ENCODE peak calls at places on chromosomes 3 and 15, in seven cellular contexts. V, X, C, S, Z, T and E are unnamed samples.

GRCh38 chr3:43405888-43406636 is 119.7 kb downstream of the SNRK start:
- DNase-seq in X (peak), C (no peak), Z (peak), T (no peak), S (no peak), V (no peak), E (peak)

GRCh38 chr15:93072440-93073394 is 16.3 kb downstream of the RGMA start:
- DNase-seq in X (peak), Z (peak), T (no peak), V (no peak), C (peak), S (peak), E (peak)

GRCh38 chr3:186598794-186599141 is 14.1 kb upstream of the AHSG start:
- DNase-seq in V (no peak), T (no peak), C (no peak), X (no peak), Z (no peak), S (no peak), E (no peak)

GRCh38 chr3:137767146-137768020 is 3.3 kb downstream of the SOX14 start:
- DNase-seq in C (peak), T (no peak), S (peak), Z (no peak), V (no peak), X (no peak), E (no peak)

GRCh38 chr15:37095197-37095992 is 5.0 kb downstream of the MEIS2 start:
- DNase-seq in S (no peak), T (no peak), X (no peak), Z (no peak), V (no peak), C (peak), E (no peak)

GRCh38 chr15:27254016-27254415 is 283.0 kb downstream of the GABRG3 start:
- DNase-seq in S (no peak), C (peak), V (no peak), Z (no peak), X (no peak), T (no peak), E (no peak)

GRCh38 chr3:186502138-186502941 is 41.8 kb downstream of the CRYGS start:
- DNase-seq in V (no peak), C (no peak), S (no peak), Z (peak), X (no peak), T (no peak), E (no peak)

GRCh38 chr15:70585707-70586034 is 177.7 kb downstream of the UACA start:
- DNase-seq in X (no peak), S (no peak), C (no peak), T (no peak), Z (no peak), V (no peak), E (no peak)

GRCh38 chr15:101112336-101113113 is 139.3 kb downstream of the CHSY1 start:
- DNase-seq in S (no peak), Z (no peak), C (no peak), T (no peak), X (no peak), V (no peak), E (no peak)

GRCh38 chr3:16550676-16551341 is 37.3 kb upstream of the RFTN1 start:
- DNase-seq in X (peak), C (peak), S (peak), T (no peak), Z (peak), V (peak), E (peak)

GRCh38 chr3:138195491-138195890 is 8.4 kb downstream of the ARMC8 start:
- DNase-seq in Z (no peak), S (no peak), T (no peak), C (no peak), X (no peak), V (no peak), E (no peak)

GRCh38 chr15:86541540-86541939 is 461.9 kb downstream of the AGBL1 start:
- DNase-seq in Z (no peak), V (no peak), T (no peak), X (no peak), C (peak), S (no peak), E (no peak)

GRCh38 chr15:80411788-80412288 is 7.7 kb downstream of the ARNT2 start:
- DNase-seq in T (no peak), Z (no peak), V (no peak), S (no peak), C (no peak), X (no peak), E (no peak)

GRCh38 chr15:77030928-77031375 is 36.0 kb downstream of the PSTPIP1 start:
- DNase-seq in V (no peak), X (no peak), T (no peak), S (peak), C (no peak), Z (no peak), E (no peak)

GRCh38 chr15:87032291-87032690 is 952.6 kb downstream of the AGBL1 start:
- DNase-seq in Z (no peak), X (no peak), V (no peak), S (no peak), C (peak), T (no peak), E (no peak)

GRCh38 chr3:161875483-161875882 is 378.9 kb downstream of the OTOL1 start:
- DNase-seq in Z (no peak), X (no peak), C (no peak), V (no peak), S (no peak), T (no peak), E (no peak)

GRCh38 chr15:101615986-101616848 is 36.0 kb downstream of the TM2D3 start:
- DNase-seq in X (no peak), S (peak), T (no peak), C (peak), Z (peak), V (no peak), E (peak)

GRCh38 chr3:49377483-49377882 is 19.3 kb upstream of the GPX1 start:
- DNase-seq in Z (peak), V (peak), S (no peak), C (no peak), T (no peak), X (no peak), E (peak)

GRCh38 chr3:197337656-197338055 is 39.2 kb upstream of the DLG1 start:
- DNase-seq in Z (no peak), V (no peak), C (no peak), T (no peak), S (no peak), X (no peak), E (no peak)

GRCh38 chr3:194886836-194887235 is 201.2 kb downstream of the FAM43A start:
- DNase-seq in V (no peak), X (no peak), S (no peak), T (no peak), C (no peak), Z (no peak), E (no peak)

GRCh38 chr15:37973856-37974255 is 39.4 kb downstream of the TMCO5A start:
- DNase-seq in T (no peak), X (no peak), Z (no peak), C (no peak), V (no peak), S (no peak), E (peak)

GRCh38 chr15:89203705-89204273 is 17.6 kb downstream of the RLBP1 start:
- DNase-seq in Z (no peak), T (no peak), S (no peak), V (no peak), X (no peak), C (no peak), E (no peak)

GRCh38 chr3:151925876-151926275 is 52.4 kb downstream of the SUCNR1 start:
- DNase-seq in T (no peak), S (no peak), C (no peak), Z (peak), X (no peak), V (no peak), E (peak)

GRCh38 chr3:196942915-196943277 is 568 bp upstream of the NCBP2 start:
- DNase-seq in C (peak), X (no peak), T (no peak), S (no peak), V (peak), Z (peak), E (no peak)

GRCh38 chr15:92906563-92907081 is 6.5 kb downstream of the CHD2 start:
- DNase-seq in V (peak), Z (no peak), X (no peak), T (no peak), C (no peak), S (no peak), E (no peak)

GRCh38 chr3:64190517-64191515 is 34.5 kb downstream of the PRICKLE2 start:
- DNase-seq in Z (peak), C (no peak), T (no peak), X (no peak), V (no peak), S (no peak), E (peak)

GRCh38 chr3:27310693-27311092 is 58.5 kb downstream of the NEK10 start:
- DNase-seq in X (no peak), V (no peak), Z (no peak), T (no peak), S (no peak), C (no peak), E (no peak)

GRCh38 chr3:4581040-4581439 is 87.9 kb downstream of the ITPR1 start:
- DNase-seq in V (no peak), S (no peak), T (no peak), X (no peak), Z (peak), C (no peak), E (no peak)

GRCh38 chr3:120420855-120421570 is 29.8 kb downstream of the FSTL1 start:
- DNase-seq in X (no peak), S (no peak), Z (peak), T (no peak), C (peak), V (no peak), E (peak)

GRCh38 chr3:33041909-33042308 is 55.0 kb downstream of the GLB1 start:
- DNase-seq in X (no peak), T (no peak), S (no peak), V (no peak), Z (no peak), C (no peak), E (no peak)

GRCh38 chr15:55407631-55407948 is 569 bp downstream of the CCPG1 start:
- DNase-seq in V (no peak), S (no peak), T (no peak), Z (peak), C (no peak), X (no peak), E (no peak)

GRCh38 chr15:77851696-77852095 is 219.0 kb upstream of the LINGO1 start:
- DNase-seq in S (no peak), V (no peak), Z (no peak), C (no peak), X (no peak), T (no peak), E (no peak)

GRCh38 chr15:44414001-44414400 is 13.4 kb upstream of the CTDSPL2 start:
- DNase-seq in X (no peak), S (no peak), C (no peak), Z (no peak), T (no peak), V (no peak), E (no peak)

GRCh38 chr3:42486814-42487569 is 15.5 kb upstream of the VIPR1 start:
- DNase-seq in V (no peak), X (no peak), C (no peak), Z (no peak), T (no peak), S (no peak), E (no peak)

GRCh38 chr15:78750566-78750965 is 60.7 kb downstream of the ADAMTS7 start:
- DNase-seq in T (no peak), S (no peak), X (no peak), Z (no peak), V (no peak), C (no peak), E (no peak)

GRCh38 chr3:33063651-33064051 is 33.3 kb downstream of the GLB1 start:
- DNase-seq in X (no peak), Z (peak), V (no peak), C (no peak), S (no peak), T (no peak), E (peak)

GRCh38 chr15:92820233-92821021 is 79.7 kb upstream of the CHD2 start:
- DNase-seq in S (peak), T (no peak), X (peak), V (peak), C (peak), Z (peak), E (peak)

GRCh38 chr3:188219147-188219546 is 65.2 kb downstream of the LPP start:
- DNase-seq in V (no peak), Z (no peak), S (no peak), T (no peak), X (no peak), C (no peak), E (no peak)